ENCODE peak calls at places on chromosomes 1 and 21, in ten cellular contexts. One of them, this sample, is unnamed.

GRCh38 chr21:31372176-31372765 is 28.2 kb upstream of the TIAM1 start:
- DNase-seq in breast epithelium: no peak
- DNase-seq in foreskin fibroblast: no peak
- DNase-seq in pancreas: no peak
- DNase-seq in transverse colon: no peak
- DNase-seq in MCF 10A: no peak
- DNase-seq in endothelial cell: no peak
- DNase-seq in thoracic aorta: no peak
- DNase-seq in AG10803: no peak
- DNase-seq in H1: no peak
- DNase-seq in this sample: no peak

GRCh38 chr1:2103266-2103900 is 53.2 kb downstream of the PRKCZ start:
- DNase-seq in breast epithelium: no peak
- DNase-seq in foreskin fibroblast: no peak
- DNase-seq in pancreas: no peak
- DNase-seq in transverse colon: no peak
- DNase-seq in MCF 10A: no peak
- DNase-seq in endothelial cell: no peak
- DNase-seq in thoracic aorta: no peak
- DNase-seq in AG10803: no peak
- DNase-seq in H1: no peak
- DNase-seq in this sample: no peak

GRCh38 chr1:147643974-147644373 is 26.4 kb downstream of the ACP6 start:
- DNase-seq in breast epithelium: no peak
- DNase-seq in foreskin fibroblast: no peak
- DNase-seq in pancreas: no peak
- DNase-seq in transverse colon: no peak
- DNase-seq in MCF 10A: no peak
- DNase-seq in endothelial cell: no peak
- DNase-seq in thoracic aorta: no peak
- DNase-seq in AG10803: no peak
- DNase-seq in H1: no peak
- DNase-seq in this sample: no peak

GRCh38 chr21:46182548-46183336 is 1.5 kb downstream of the SPATC1L start:
- DNase-seq in breast epithelium: peak
- DNase-seq in foreskin fibroblast: peak
- DNase-seq in pancreas: no peak
- DNase-seq in transverse colon: no peak
- DNase-seq in MCF 10A: no peak
- DNase-seq in endothelial cell: no peak
- DNase-seq in thoracic aorta: no peak
- DNase-seq in AG10803: no peak
- DNase-seq in H1: no peak
- DNase-seq in this sample: no peak

GRCh38 chr1:5053744-5054143 is 399.3 kb downstream of the AJAP1 start:
- DNase-seq in breast epithelium: no peak
- DNase-seq in foreskin fibroblast: no peak
- DNase-seq in pancreas: no peak
- DNase-seq in transverse colon: no peak
- DNase-seq in MCF 10A: no peak
- DNase-seq in endothelial cell: no peak
- DNase-seq in thoracic aorta: no peak
- DNase-seq in AG10803: no peak
- DNase-seq in H1: no peak
- DNase-seq in this sample: no peak

GRCh38 chr21:36155603-36156338 is 853 bp upstream of the DOP1B start:
- DNase-seq in breast epithelium: peak
- DNase-seq in foreskin fibroblast: no peak
- DNase-seq in pancreas: peak
- DNase-seq in transverse colon: peak
- DNase-seq in MCF 10A: no peak
- DNase-seq in endothelial cell: no peak
- DNase-seq in thoracic aorta: no peak
- DNase-seq in AG10803: no peak
- DNase-seq in H1: no peak
- DNase-seq in this sample: no peak

GRCh38 chr1:109814223-109814622 is 50.5 kb upstream of the EPS8L3 start:
- DNase-seq in breast epithelium: no peak
- DNase-seq in foreskin fibroblast: no peak
- DNase-seq in pancreas: no peak
- DNase-seq in transverse colon: no peak
- DNase-seq in MCF 10A: no peak
- DNase-seq in endothelial cell: no peak
- DNase-seq in thoracic aorta: no peak
- DNase-seq in AG10803: no peak
- DNase-seq in H1: no peak
- DNase-seq in this sample: no peak

GRCh38 chr21:37737497-37737896 is 178.8 kb downstream of the KCNJ6 start:
- DNase-seq in breast epithelium: no peak
- DNase-seq in foreskin fibroblast: no peak
- DNase-seq in pancreas: no peak
- DNase-seq in transverse colon: no peak
- DNase-seq in MCF 10A: no peak
- DNase-seq in endothelial cell: no peak
- DNase-seq in thoracic aorta: no peak
- DNase-seq in AG10803: no peak
- DNase-seq in H1: no peak
- DNase-seq in this sample: no peak

GRCh38 chr1:93463960-93464359 is 16.0 kb downstream of the FNBP1L start:
- DNase-seq in breast epithelium: no peak
- DNase-seq in foreskin fibroblast: no peak
- DNase-seq in pancreas: no peak
- DNase-seq in transverse colon: no peak
- DNase-seq in MCF 10A: no peak
- DNase-seq in endothelial cell: no peak
- DNase-seq in thoracic aorta: no peak
- DNase-seq in AG10803: peak
- DNase-seq in H1: no peak
- DNase-seq in this sample: no peak

GRCh38 chr1:223758734-223759133 is 46.4 kb downstream of the CAPN2 start:
- DNase-seq in breast epithelium: no peak
- DNase-seq in foreskin fibroblast: no peak
- DNase-seq in pancreas: no peak
- DNase-seq in transverse colon: no peak
- DNase-seq in MCF 10A: no peak
- DNase-seq in endothelial cell: no peak
- DNase-seq in thoracic aorta: no peak
- DNase-seq in AG10803: no peak
- DNase-seq in H1: no peak
- DNase-seq in this sample: no peak

DNA sequence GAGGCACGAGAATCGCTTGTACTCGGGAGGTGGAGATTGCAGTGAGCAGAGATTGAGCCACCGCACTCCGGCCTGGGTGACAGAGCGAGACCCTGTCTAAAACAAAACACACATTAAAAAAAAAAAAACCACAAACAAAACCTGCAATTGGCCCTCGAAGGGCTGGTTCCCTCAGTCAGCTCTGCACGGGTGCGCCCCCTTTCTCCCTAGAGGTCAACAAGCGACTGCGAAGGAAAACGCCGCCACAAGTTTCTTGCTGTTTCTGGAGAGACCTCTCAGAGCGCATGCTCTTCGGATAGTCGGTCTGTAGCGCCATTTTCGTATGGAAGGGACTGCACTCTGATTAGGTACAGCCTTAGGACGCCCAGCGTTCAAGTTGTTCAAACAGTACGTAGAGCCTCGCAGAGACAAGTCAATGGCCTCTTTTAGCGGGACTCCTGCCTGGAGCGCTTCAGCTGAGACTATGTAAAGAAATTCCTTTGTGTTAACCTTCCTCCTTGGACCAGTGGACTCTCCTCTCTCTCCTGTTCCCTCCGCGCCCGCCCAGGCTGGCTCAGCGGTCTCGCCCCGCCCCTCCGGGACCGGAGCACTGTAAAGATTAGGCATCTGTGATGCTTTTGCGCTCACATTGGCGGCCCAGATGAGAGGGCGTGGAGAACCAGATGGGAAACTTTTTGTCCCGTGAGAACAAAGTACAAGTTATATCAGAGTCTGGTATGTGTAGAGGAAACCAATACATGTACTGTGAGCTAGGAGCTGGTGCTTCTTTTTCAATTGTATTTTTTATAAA is 1.0 kb upstream of the CDC14A start:
- DNase-seq in breast epithelium: peak
- DNase-seq in foreskin fibroblast: peak
- DNase-seq in pancreas: peak
- DNase-seq in transverse colon: peak
- DNase-seq in MCF 10A: peak
- DNase-seq in endothelial cell: peak
- DNase-seq in thoracic aorta: peak
- DNase-seq in AG10803: peak
- DNase-seq in H1: peak
- DNase-seq in this sample: peak
- TF ChIP-seq CTCF in breast epithelium: no peak
- TF ChIP-seq CTCF in foreskin fibroblast: peak
- TF ChIP-seq CTCF in pancreas: no peak
- TF ChIP-seq CTCF in transverse colon: peak
- TF ChIP-seq CTCF in MCF 10A: peak
- TF ChIP-seq CTCF in endothelial cell: peak
- TF ChIP-seq CTCF in thoracic aorta: no peak
- TF ChIP-seq CTCF in AG10803: peak
- TF ChIP-seq CTCF in H1: peak
- TF ChIP-seq CTCF in this sample: peak

DNA sequence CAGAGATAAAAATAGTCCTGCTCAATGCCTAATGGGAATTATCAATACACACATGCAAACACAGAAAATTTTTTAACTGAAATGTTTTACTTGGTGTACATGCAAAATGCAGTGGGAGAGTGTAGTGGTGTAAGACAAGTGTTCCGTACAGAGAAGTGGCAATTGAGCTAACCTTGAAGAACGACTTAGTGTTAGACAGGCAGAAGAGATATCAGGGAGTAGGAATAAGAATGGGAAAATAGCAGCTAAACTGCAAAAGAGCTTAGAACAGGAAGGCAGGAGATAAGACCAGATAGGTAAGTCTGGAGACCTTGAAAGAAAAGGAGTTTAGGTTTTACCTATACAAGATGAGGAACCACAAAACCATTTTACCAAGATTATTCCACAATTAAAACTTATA is 9.0 kb downstream of the USP24 start:
- DNase-seq in breast epithelium: no peak
- DNase-seq in foreskin fibroblast: no peak
- DNase-seq in pancreas: no peak
- DNase-seq in transverse colon: no peak
- DNase-seq in MCF 10A: no peak
- DNase-seq in endothelial cell: no peak
- DNase-seq in thoracic aorta: no peak
- DNase-seq in AG10803: no peak
- DNase-seq in H1: no peak
- DNase-seq in this sample: no peak
- TF ChIP-seq CTCF in breast epithelium: no peak
- TF ChIP-seq CTCF in foreskin fibroblast: no peak
- TF ChIP-seq CTCF in pancreas: no peak
- TF ChIP-seq CTCF in transverse colon: no peak
- TF ChIP-seq CTCF in MCF 10A: no peak
- TF ChIP-seq CTCF in endothelial cell: no peak
- TF ChIP-seq CTCF in thoracic aorta: no peak
- TF ChIP-seq CTCF in AG10803: no peak
- TF ChIP-seq CTCF in H1: no peak
- TF ChIP-seq CTCF in this sample: no peak

DNA sequence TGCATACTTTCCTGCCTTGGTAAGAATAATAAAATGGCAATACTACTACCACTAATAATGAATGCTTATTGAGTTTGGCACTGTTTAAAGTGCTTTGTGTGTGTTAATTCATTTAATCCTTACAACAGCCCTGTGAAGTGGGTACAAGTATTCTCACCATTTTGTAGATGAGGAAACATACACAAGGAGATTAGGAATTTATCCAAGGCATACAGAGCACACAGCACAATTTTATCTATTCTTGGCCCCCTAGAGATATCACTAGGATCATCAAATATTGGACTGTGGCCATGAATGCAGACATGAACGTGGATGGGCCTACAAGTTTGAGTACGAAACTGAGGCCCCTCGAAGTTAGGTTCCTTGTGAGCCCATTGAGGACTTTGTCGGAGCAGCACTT is 39.5 kb downstream of the TENT5C start:
- DNase-seq in breast epithelium: no peak
- DNase-seq in foreskin fibroblast: no peak
- DNase-seq in pancreas: no peak
- DNase-seq in transverse colon: no peak
- DNase-seq in MCF 10A: no peak
- DNase-seq in endothelial cell: no peak
- DNase-seq in thoracic aorta: no peak
- DNase-seq in AG10803: no peak
- DNase-seq in H1: no peak
- DNase-seq in this sample: no peak
- TF ChIP-seq CTCF in breast epithelium: no peak
- TF ChIP-seq CTCF in foreskin fibroblast: no peak
- TF ChIP-seq CTCF in pancreas: no peak
- TF ChIP-seq CTCF in transverse colon: no peak
- TF ChIP-seq CTCF in MCF 10A: no peak
- TF ChIP-seq CTCF in endothelial cell: no peak
- TF ChIP-seq CTCF in thoracic aorta: no peak
- TF ChIP-seq CTCF in AG10803: no peak
- TF ChIP-seq CTCF in H1: no peak
- TF ChIP-seq CTCF in this sample: no peak

GRCh38 chr1:26723013-26723991 is 27.5 kb downstream of the ARID1A start:
- DNase-seq in breast epithelium: peak
- DNase-seq in foreskin fibroblast: peak
- DNase-seq in pancreas: peak
- DNase-seq in transverse colon: peak
- DNase-seq in MCF 10A: peak
- DNase-seq in endothelial cell: peak
- DNase-seq in thoracic aorta: peak
- DNase-seq in AG10803: peak
- DNase-seq in H1: no peak
- DNase-seq in this sample: no peak
- TF ChIP-seq CTCF in breast epithelium: no peak
- TF ChIP-seq CTCF in foreskin fibroblast: no peak
- TF ChIP-seq CTCF in pancreas: no peak
- TF ChIP-seq CTCF in transverse colon: no peak
- TF ChIP-seq CTCF in MCF 10A: no peak
- TF ChIP-seq CTCF in endothelial cell: no peak
- TF ChIP-seq CTCF in thoracic aorta: no peak
- TF ChIP-seq CTCF in AG10803: no peak
- TF ChIP-seq CTCF in H1: no peak
- TF ChIP-seq CTCF in this sample: no peak

This sample was measured in D721Med.